ENCODE peak calls at places on chromosomes 5 and 9, in ten cellular contexts. One of them, this sample, is unnamed.
A peak's percentile ranks its signal among the peaks of the same experiment; 100 is the strongest.

GRCh38 chr5:83844320-83845068 is 123.8 kb upstream of the HAPLN1 start:
- DNase-seq in iPS-NIHi11: peak; percentile 13
- DNase-seq in astrocyte of the spinal cord: peak; percentile 95
- DNase-seq in HCEC 1CT: peak; percentile 65
- DNase-seq in HAP-1: no peak
- DNase-seq in prostate gland: no peak
- DNase-seq in posterior cingulate gyrus: peak; percentile 31
- DNase-seq in T-helper 2 cell: peak; percentile 66
- DNase-seq in NCI-H2029: no peak
- DNase-seq in cardiac fibroblast: peak; percentile 94
- DNase-seq in this sample: peak; percentile 93

GRCh38 chr9:127741831-127742434 is 6.8 kb upstream of the TOR2A start:
- DNase-seq in iPS-NIHi11: peak; percentile 91
- DNase-seq in astrocyte of the spinal cord: peak; percentile 37
- DNase-seq in HCEC 1CT: no peak
- DNase-seq in HAP-1: no peak
- DNase-seq in prostate gland: no peak
- DNase-seq in posterior cingulate gyrus: peak; percentile 95
- DNase-seq in T-helper 2 cell: no peak
- DNase-seq in NCI-H2029: peak; percentile 43
- DNase-seq in cardiac fibroblast: peak; percentile 21
- DNase-seq in this sample: no peak

GRCh38 chr9:134670042-134670525 is 28.5 kb downstream of the COL5A1 start:
- DNase-seq in iPS-NIHi11: no peak
- DNase-seq in astrocyte of the spinal cord: peak; percentile 93
- DNase-seq in HCEC 1CT: peak; percentile 61
- DNase-seq in HAP-1: no peak
- DNase-seq in prostate gland: no peak
- DNase-seq in posterior cingulate gyrus: no peak
- DNase-seq in T-helper 2 cell: no peak
- DNase-seq in NCI-H2029: no peak
- DNase-seq in cardiac fibroblast: peak; percentile 71
- DNase-seq in this sample: no peak

GRCh38 chr5:2686296-2686695 is 65.2 kb downstream of the IRX2 start:
- DNase-seq in iPS-NIHi11: no peak
- DNase-seq in astrocyte of the spinal cord: no peak
- DNase-seq in HCEC 1CT: no peak
- DNase-seq in HAP-1: no peak
- DNase-seq in prostate gland: no peak
- DNase-seq in posterior cingulate gyrus: no peak
- DNase-seq in T-helper 2 cell: no peak
- DNase-seq in NCI-H2029: peak; percentile 69
- DNase-seq in cardiac fibroblast: no peak
- DNase-seq in this sample: no peak

GRCh38 chr9:76292246-76292645 is 102.0 kb downstream of the RFK start:
- DNase-seq in iPS-NIHi11: no peak
- DNase-seq in astrocyte of the spinal cord: no peak
- DNase-seq in HCEC 1CT: no peak
- DNase-seq in HAP-1: no peak
- DNase-seq in prostate gland: no peak
- DNase-seq in posterior cingulate gyrus: no peak
- DNase-seq in T-helper 2 cell: no peak
- DNase-seq in NCI-H2029: no peak
- DNase-seq in cardiac fibroblast: no peak
- DNase-seq in this sample: no peak

GRCh38 chr5:35339006-35339405 is 108.7 kb upstream of the PRLR start:
- DNase-seq in iPS-NIHi11: no peak
- DNase-seq in astrocyte of the spinal cord: no peak
- DNase-seq in HCEC 1CT: no peak
- DNase-seq in HAP-1: no peak
- DNase-seq in prostate gland: no peak
- DNase-seq in posterior cingulate gyrus: no peak
- DNase-seq in T-helper 2 cell: no peak
- DNase-seq in NCI-H2029: no peak
- DNase-seq in cardiac fibroblast: no peak
- DNase-seq in this sample: no peak

GRCh38 chr5:58459276-58459859 is 518 bp downstream of the PLK2 start:
- DNase-seq in iPS-NIHi11: no peak
- DNase-seq in astrocyte of the spinal cord: no peak
- DNase-seq in HCEC 1CT: peak; percentile 50
- DNase-seq in HAP-1: no peak
- DNase-seq in prostate gland: peak; percentile 28
- DNase-seq in posterior cingulate gyrus: no peak
- DNase-seq in T-helper 2 cell: peak; percentile 20
- DNase-seq in NCI-H2029: no peak
- DNase-seq in cardiac fibroblast: peak; percentile 67
- DNase-seq in this sample: peak; percentile 27

GRCh38 chr5:19802686-19803085 is 185.3 kb downstream of the CDH18 start:
- DNase-seq in iPS-NIHi11: peak; percentile 11
- DNase-seq in astrocyte of the spinal cord: no peak
- DNase-seq in HCEC 1CT: no peak
- DNase-seq in HAP-1: no peak
- DNase-seq in prostate gland: no peak
- DNase-seq in posterior cingulate gyrus: no peak
- DNase-seq in T-helper 2 cell: no peak
- DNase-seq in NCI-H2029: no peak
- DNase-seq in cardiac fibroblast: no peak
- DNase-seq in this sample: no peak

GRCh38 chr5:167961731-167962130 is 329.7 kb upstream of the WWC1 start:
- DNase-seq in iPS-NIHi11: no peak
- DNase-seq in astrocyte of the spinal cord: no peak
- DNase-seq in HCEC 1CT: no peak
- DNase-seq in HAP-1: no peak
- DNase-seq in prostate gland: no peak
- DNase-seq in posterior cingulate gyrus: no peak
- DNase-seq in T-helper 2 cell: no peak
- DNase-seq in NCI-H2029: no peak
- DNase-seq in cardiac fibroblast: no peak
- DNase-seq in this sample: no peak

GRCh38 chr5:99104538-99105132 is 175.8 kb upstream of the CHD1 start:
- DNase-seq in iPS-NIHi11: peak; percentile 43
- DNase-seq in astrocyte of the spinal cord: peak; percentile 53
- DNase-seq in HCEC 1CT: peak; percentile 35
- DNase-seq in HAP-1: peak; percentile 52
- DNase-seq in prostate gland: no peak
- DNase-seq in posterior cingulate gyrus: no peak
- DNase-seq in T-helper 2 cell: peak; percentile 12
- DNase-seq in NCI-H2029: peak; percentile 39
- DNase-seq in cardiac fibroblast: peak; percentile 54
- DNase-seq in this sample: peak; percentile 51

GRCh38 chr5:92909545-92909962 is 671.5 kb downstream of the NR2F1-AS1 start:
- DNase-seq in iPS-NIHi11: peak; percentile 48
- DNase-seq in astrocyte of the spinal cord: peak; percentile 35
- DNase-seq in HCEC 1CT: no peak
- DNase-seq in HAP-1: peak; percentile 38
- DNase-seq in prostate gland: no peak
- DNase-seq in posterior cingulate gyrus: no peak
- DNase-seq in T-helper 2 cell: no peak
- DNase-seq in NCI-H2029: no peak
- DNase-seq in cardiac fibroblast: peak; percentile 33
- DNase-seq in this sample: no peak

GRCh38 chr5:137201876-137202275 is 297.2 kb downstream of the SPOCK1 start:
- DNase-seq in iPS-NIHi11: peak; percentile 23
- DNase-seq in astrocyte of the spinal cord: peak; percentile 12
- DNase-seq in HCEC 1CT: peak; percentile 20
- DNase-seq in HAP-1: no peak
- DNase-seq in prostate gland: no peak
- DNase-seq in posterior cingulate gyrus: no peak
- DNase-seq in T-helper 2 cell: no peak
- DNase-seq in NCI-H2029: no peak
- DNase-seq in cardiac fibroblast: peak; percentile 88
- DNase-seq in this sample: peak; percentile 42

GRCh38 chr5:93359296-93359957 is 221.6 kb downstream of the NR2F1-AS1 start:
- DNase-seq in iPS-NIHi11: peak; percentile 17
- DNase-seq in astrocyte of the spinal cord: peak; percentile 82
- DNase-seq in HCEC 1CT: peak; percentile 92
- DNase-seq in HAP-1: no peak
- DNase-seq in prostate gland: no peak
- DNase-seq in posterior cingulate gyrus: no peak
- DNase-seq in T-helper 2 cell: no peak
- DNase-seq in NCI-H2029: peak; percentile 83
- DNase-seq in cardiac fibroblast: peak; percentile 98
- DNase-seq in this sample: peak; percentile 86

GRCh38 chr5:125032286-125032685 is 285.8 kb upstream of the ZNF608 start:
- DNase-seq in iPS-NIHi11: no peak
- DNase-seq in astrocyte of the spinal cord: no peak
- DNase-seq in HCEC 1CT: peak; percentile 77
- DNase-seq in HAP-1: no peak
- DNase-seq in prostate gland: no peak
- DNase-seq in posterior cingulate gyrus: no peak
- DNase-seq in T-helper 2 cell: no peak
- DNase-seq in NCI-H2029: no peak
- DNase-seq in cardiac fibroblast: peak; percentile 36
- DNase-seq in this sample: peak; percentile 37

GRCh38 chr9:92133949-92134604 is 18.9 kb upstream of the SPTLC1 start:
- DNase-seq in iPS-NIHi11: peak; percentile 89
- DNase-seq in astrocyte of the spinal cord: peak; percentile 78
- DNase-seq in HCEC 1CT: peak; percentile 69
- DNase-seq in HAP-1: peak; percentile 70
- DNase-seq in prostate gland: peak; percentile 63
- DNase-seq in posterior cingulate gyrus: peak; percentile 97
- DNase-seq in T-helper 2 cell: peak; percentile 69
- DNase-seq in NCI-H2029: peak; percentile 67
- DNase-seq in cardiac fibroblast: peak; percentile 82
- DNase-seq in this sample: peak; percentile 75

This sample was measured in H4.